ENCODE peak calls at places on chromosomes 2 and 18, in four cellular contexts. A is lower lobe of right lung, Q is BE2C, D is B cell. W is an unnamed sample.

GRCh38 chr2:22691666-22692065 is 693.3 kb upstream of the KLHL29 start:
- DNase-seq in A (no peak), Q (no peak), D (no peak), W (no peak)

GRCh38 chr2:97995026-97995733 is 568 bp downstream of the TMEM131 start:
- DNase-seq in A (peak; percentile 72), Q (no peak), D (peak; percentile 84), W (no peak)

GRCh38 chr2:171847627-171848026 is 46.4 kb downstream of the SLC25A12 start:
- DNase-seq in A (no peak), Q (no peak), D (no peak), W (no peak)

GRCh38 chr2:73212448-73213176 is 1.4 kb upstream of the SMYD5 start:
- DNase-seq in A (peak; percentile 81), Q (peak; percentile 56), D (peak; percentile 57), W (peak; percentile 38)

GRCh38 chr2:26355038-26355995 is 8.7 kb upstream of the ADGRF3 start:
- DNase-seq in A (no peak), Q (no peak), D (no peak), W (peak; percentile 81)

GRCh38 chr18:48831802-48832201 is 119.0 kb downstream of the SMAD7 start:
- DNase-seq in A (peak; percentile 7), Q (no peak), D (peak; percentile 34), W (no peak)

GRCh38 chr18:35635171-35635570 is 53.6 kb downstream of the GALNT1 start:
- DNase-seq in A (no peak), Q (peak; percentile 28), D (no peak), W (no peak)

GRCh38 chr2:215921884-215922283 is 91.5 kb downstream of the MREG start:
- DNase-seq in A (no peak), Q (peak; percentile 60), D (no peak), W (peak; percentile 52)

GRCh38 chr2:33765122-33765521 is 166.0 kb upstream of the FAM98A start:
- DNase-seq in A (no peak), Q (no peak), D (no peak), W (no peak)

GRCh38 chr18:13267517-13267916 is 49.0 kb downstream of the LDLRAD4 start:
- DNase-seq in A (no peak), Q (no peak), D (no peak), W (no peak)

GRCh38 chr2:24917086-24917485 is 3.0 kb downstream of the ADCY3 start:
- DNase-seq in A (no peak), Q (no peak), D (no peak), W (no peak)

GRCh38 chr2:70121627-70122372 is 34.5 kb downstream of the PCBP1 start:
- DNase-seq in A (no peak), Q (no peak), D (no peak), W (no peak)

GRCh38 chr2:102262218-102263129 is 48.9 kb upstream of the IL1RL1 start:
- DNase-seq in A (no peak), Q (no peak), D (no peak), W (no peak)

GRCh38 chr18:3605562-3606443 is 155.8 kb downstream of the TGIF1 start:
- DNase-seq in A (no peak), Q (no peak), D (no peak), W (no peak)

GRCh38 chr2:43823751-43824150 is 14.9 kb downstream of the ABCG5 start:
- DNase-seq in A (no peak), Q (no peak), D (no peak), W (no peak)

GRCh38 chr2:239773377-239774141 is 251.6 kb downstream of the NDUFA10 start:
- DNase-seq in A (no peak), Q (no peak), D (no peak), W (no peak)

GRCh38 chr2:128416366-128416765 is 97.7 kb upstream of the HS6ST1 start:
- DNase-seq in A (no peak), Q (peak; percentile 70), D (no peak), W (no peak)

GRCh38 chr18:79605481-79605880 is 74.1 kb upstream of the CTDP1 start:
- DNase-seq in A (peak; percentile 47), Q (no peak), D (no peak), W (no peak)

GRCh38 chr2:10377052-10377746 is 70.9 kb downstream of the ODC1 start:
- DNase-seq in A (no peak), Q (no peak), D (no peak), W (no peak)

GRCh38 chr18:58640891-58641610 is 12.2 kb upstream of the ALPK2 start:
- DNase-seq in A (no peak), Q (no peak), D (no peak), W (no peak)

GRCh38 chr2:10844083-10844482 is 31.5 kb upstream of the PDIA6 start:
- DNase-seq in A (peak; percentile 86), Q (peak; percentile 77), D (no peak), W (no peak)

GRCh38 chr2:9392895-9393757 is 30.2 kb downstream of the ITGB1BP1 start:
- DNase-seq in A (no peak), Q (no peak), D (no peak), W (no peak)

GRCh38 chr2:10316336-10316735 is 13.6 kb downstream of the HPCAL1 start:
- DNase-seq in A (no peak), Q (no peak), D (no peak), W (no peak)

GRCh38 chr2:223100061-223100511 is 48.1 kb downstream of the KCNE4 start:
- DNase-seq in A (peak; percentile 47), Q (no peak), D (no peak), W (no peak)

GRCh38 chr18:64409511-64409910 is 260.6 kb upstream of the LINC00305 start:
- DNase-seq in A (no peak), Q (peak; percentile 4), D (no peak), W (no peak)

GRCh38 chr18:55111271-55111670 is 152.0 kb upstream of the CCDC68 start:
- DNase-seq in A (no peak), Q (no peak), D (no peak), W (no peak)

GRCh38 chr2:215466097-215466909 is 30.4 kb upstream of the FN1 start:
- DNase-seq in A (no peak), Q (no peak), D (no peak), W (no peak)

GRCh38 chr2:235026649-235027557 is 75.1 kb downstream of the SH3BP4 start:
- DNase-seq in A (peak; percentile 76), Q (peak; percentile 65), D (no peak), W (peak; percentile 11)

GRCh38 chr2:69509011-69509749 is 71.9 kb upstream of the NFU1 start:
- DNase-seq in A (no peak), Q (no peak), D (no peak), W (no peak)

GRCh38 chr2:109368798-109369197 is 239.8 kb downstream of the SH3RF3 start:
- DNase-seq in A (no peak), Q (no peak), D (peak; percentile 1), W (no peak)

GRCh38 chr2:128531856-128532255 is 213.2 kb upstream of the HS6ST1 start:
- DNase-seq in A (no peak), Q (no peak), D (no peak), W (no peak)

GRCh38 chr2:174210861-174211260 is 37.5 kb downstream of the OLA1 start:
- DNase-seq in A (no peak), Q (no peak), D (no peak), W (no peak)

GRCh38 chr2:240966457-240966905 is 31.9 kb upstream of the SNED1 start:
- DNase-seq in A (peak; percentile 46), Q (peak; percentile 11), D (no peak), W (no peak)

GRCh38 chr2:149399934-149400615 is 69.7 kb downstream of the LYPD6 start:
- DNase-seq in A (no peak), Q (no peak), D (no peak), W (no peak)

GRCh38 chr2:145323512-145323911 is 803.6 kb upstream of the ZEB2 start:
- DNase-seq in A (no peak), Q (no peak), D (no peak), W (no peak)

GRCh38 chr2:85420743-85421705 is 2.5 kb downstream of the SH2D6 start:
- DNase-seq in A (peak; percentile 95), Q (peak; percentile 86), D (peak; percentile 92), W (no peak)

GRCh38 chr2:85421706-85422457 is 3.4 kb downstream of the SH2D6 start:
- DNase-seq in A (no peak), Q (no peak), D (no peak), W (no peak)

GRCh38 chr2:85418132-85419008 is at the start of gene SH2D6:
- DNase-seq in A (peak; percentile 92), Q (peak; percentile 84), D (peak; percentile 84), W (peak; percentile 52)

GRCh38 chr2:85414761-85415498 is 3.6 kb upstream of the SH2D6 start:
- DNase-seq in A (no peak), Q (no peak), D (no peak), W (no peak)

GRCh38 chr2:85419009-85419711 is 646 bp downstream of the SH2D6 start:
- DNase-seq in A (no peak), Q (no peak), D (no peak), W (no peak)
- TF ChIP-seq CTCF in A (no peak), Q (no peak), D (no peak), W (no peak)

GRCh38 chr2:237570776-237571335 is 4.5 kb downstream of the PRLH start:
- DNase-seq in A (no peak), Q (no peak), D (no peak), W (no peak)
- TF ChIP-seq CTCF in A (no peak), Q (no peak), D (no peak), W (no peak)

DNA sequence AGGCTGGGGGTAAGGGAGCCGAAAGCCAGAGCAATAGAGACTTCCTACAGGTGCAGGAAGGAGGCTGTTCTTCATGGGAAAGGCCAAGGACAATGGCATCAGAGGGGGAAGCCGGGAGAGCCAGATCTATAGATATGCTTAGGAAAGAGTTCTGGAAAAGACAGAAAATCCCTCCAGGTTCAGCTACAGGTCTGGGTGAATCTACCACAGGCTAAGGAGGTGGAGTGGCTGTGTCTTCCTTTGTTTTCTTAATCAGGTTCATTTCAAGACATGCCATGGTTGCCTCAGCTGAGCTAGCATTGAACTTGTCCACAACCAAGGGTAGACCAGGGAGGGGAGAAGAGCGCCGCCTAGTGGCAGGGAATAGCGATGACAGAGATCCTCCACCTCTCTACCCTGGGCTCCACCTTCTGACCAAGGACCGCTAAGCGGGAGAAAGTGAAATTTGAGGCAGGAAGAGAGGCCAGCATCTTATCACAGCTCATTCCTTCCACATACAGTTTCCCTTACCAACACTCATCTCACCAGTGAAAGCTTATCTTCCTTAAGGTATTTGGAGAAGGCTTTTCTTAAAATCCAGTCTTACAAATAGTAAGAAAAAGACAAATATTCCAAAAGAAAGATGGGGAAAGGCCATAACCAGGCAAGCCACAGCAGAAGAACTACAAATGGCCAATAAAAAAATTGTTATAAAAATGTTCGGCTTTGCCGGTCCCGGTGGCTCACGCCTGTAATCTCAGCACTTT is 74.2 kb downstream of the VIT start:
- DNase-seq in A (peak; percentile 57), Q (peak; percentile 59), D (no peak), W (no peak)
- TF ChIP-seq CTCF in A (peak; percentile 46), Q (peak; percentile 92), D (peak; percentile 44), W (peak; percentile 51)

DNA sequence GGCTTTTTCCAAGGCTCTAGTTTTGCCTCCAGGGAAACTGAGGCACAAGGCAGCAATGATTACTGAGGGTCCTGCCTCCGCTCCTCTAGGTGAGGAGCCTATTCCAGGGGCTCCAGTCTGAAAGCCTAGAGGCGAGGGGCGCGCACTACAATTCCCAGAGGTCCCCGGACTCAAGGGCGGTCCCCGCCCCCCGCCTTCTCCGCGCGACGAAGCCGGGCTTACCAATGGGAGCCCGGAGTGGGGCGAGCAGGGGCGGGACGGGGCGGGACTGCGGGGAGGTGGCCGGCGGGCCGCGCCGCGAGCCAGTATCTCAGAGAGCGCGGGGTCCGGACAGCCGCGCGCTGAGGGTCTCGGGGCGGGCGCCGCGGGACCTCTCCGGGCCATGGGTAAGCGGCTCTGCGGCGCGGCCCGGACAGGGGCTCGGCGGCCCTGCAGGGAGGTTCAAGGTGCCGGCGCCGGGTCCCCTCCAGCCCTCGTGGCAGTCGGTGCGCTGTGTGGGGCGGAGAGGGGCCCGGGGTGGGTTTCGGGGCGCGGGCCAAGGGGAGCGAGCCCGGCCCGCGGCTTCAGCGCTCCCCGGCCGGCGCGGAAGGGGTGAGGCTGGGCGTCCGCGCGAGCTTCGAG is at the start of gene ARID5A:
- DNase-seq in A (peak; percentile 97), Q (peak; percentile 90), D (peak; percentile 91), W (no peak)
- TF ChIP-seq CTCF in A (peak; percentile 50), Q (peak; percentile 6), D (peak; percentile 45), W (no peak)